ENCODE peak calls at places on chromosomes 12 and 14, in four cellular contexts. T, U, H and E are unnamed samples.

GRCh38 chr14:103232831-103233319 is 101.2 kb upstream of the EIF5 start:
- DNase-seq in T (no peak), U (no peak), H (no peak), E (no peak)

GRCh38 chr12:54394281-54394719 is 9.8 kb upstream of the ZNF385A start:
- DNase-seq in U (peak), T (peak), H (peak), E (peak)

GRCh38 chr14:53979747-53980642 is 23.4 kb upstream of the BMP4 start:
- DNase-seq in H (peak), U (peak), T (no peak), E (peak)

GRCh38 chr12:79128956-79129355 is 264.4 kb downstream of the SYT1 start:
- DNase-seq in T (no peak), U (no peak), H (no peak), E (peak)

GRCh38 chr12:116718578-116719454 is 19.1 kb downstream of the SPRING1 start:
- DNase-seq in H (no peak), U (no peak), T (no peak), E (peak)

GRCh38 chr12:12384601-12385321 is 27.9 kb downstream of the BORCS5 start:
- DNase-seq in T (peak), U (no peak), H (peak), E (no peak)

GRCh38 chr14:98925362-98926040 is 346.5 kb downstream of the BCL11B start:
- DNase-seq in U (no peak), T (no peak), H (no peak), E (no peak)

GRCh38 chr12:67524861-67525499 is 123.6 kb upstream of the DYRK2 start:
- DNase-seq in H (no peak), U (no peak), T (no peak), E (no peak)

GRCh38 chr12:56922032-56922431 is 12.2 kb downstream of the SDR9C7 start:
- DNase-seq in T (no peak), U (no peak), H (no peak), E (no peak)

GRCh38 chr12:4160314-4161040 is 113.1 kb upstream of the CCND2 start:
- DNase-seq in T (no peak), H (no peak), U (no peak), E (no peak)

GRCh38 chr12:104544836-104545235 is 88.1 kb downstream of the CHST11 start:
- DNase-seq in U (no peak), T (no peak), H (no peak), E (no peak)
- TF ChIP-seq MAZ in U (no peak), T (no peak), H (no peak), E (no peak)

GRCh38 chr14:68158640-68159039 is 339.1 kb downstream of the RAD51B start:
- DNase-seq in H (no peak), T (no peak), U (no peak), E (no peak)

GRCh38 chr14:68160269-68160668 is 340.7 kb downstream of the RAD51B start:
- DNase-seq in H (no peak), U (no peak), T (no peak), E (no peak)

GRCh38 chr14:68160779-68161546 is 341.4 kb downstream of the RAD51B start:
- DNase-seq in U (no peak), H (no peak), T (no peak), E (no peak)

GRCh38 chr14:68153275-68153674 is 333.7 kb downstream of the RAD51B start:
- DNase-seq in U (no peak), H (no peak), T (no peak), E (no peak)

DNA sequence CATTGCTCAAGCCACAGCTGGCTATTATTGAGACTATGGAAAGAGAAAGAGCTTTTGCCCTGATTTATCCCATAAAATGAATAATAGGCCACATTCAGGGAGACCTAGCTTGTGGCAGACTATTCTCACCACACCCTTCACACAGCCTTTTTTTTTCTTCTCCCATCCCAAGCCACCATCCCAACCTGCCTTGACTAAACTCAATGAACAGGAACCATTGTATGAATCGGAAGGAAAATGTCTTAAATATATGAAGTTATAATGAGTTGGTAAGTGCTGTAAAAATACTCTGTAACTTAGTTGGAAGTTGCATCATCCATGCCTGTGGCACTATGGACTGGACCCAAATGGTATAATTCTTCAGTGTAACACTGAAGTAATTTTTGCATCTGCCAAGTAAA is 338.4 kb downstream of the RAD51B start:
- DNase-seq in H (no peak), T (no peak), U (no peak), E (peak)
- TF ChIP-seq MAZ in H (no peak), T (no peak), U (no peak), E (no peak)

GRCh38 chr14:104451474-104451873 is 128.1 kb upstream of the C14orf180 start:
- DNase-seq in H (no peak), U (no peak), T (no peak), E (no peak)

GRCh38 chr14:104447750-104448149 is 131.8 kb upstream of the C14orf180 start:
- DNase-seq in T (no peak), U (no peak), H (no peak), E (no peak)

GRCh38 chr14:104448721-104449120 is 130.8 kb upstream of the C14orf180 start:
- DNase-seq in H (no peak), U (no peak), T (no peak), E (no peak)

GRCh38 chr14:104448321-104448720 is 131.2 kb upstream of the C14orf180 start:
- DNase-seq in U (no peak), H (no peak), T (no peak), E (no peak)

DNA sequence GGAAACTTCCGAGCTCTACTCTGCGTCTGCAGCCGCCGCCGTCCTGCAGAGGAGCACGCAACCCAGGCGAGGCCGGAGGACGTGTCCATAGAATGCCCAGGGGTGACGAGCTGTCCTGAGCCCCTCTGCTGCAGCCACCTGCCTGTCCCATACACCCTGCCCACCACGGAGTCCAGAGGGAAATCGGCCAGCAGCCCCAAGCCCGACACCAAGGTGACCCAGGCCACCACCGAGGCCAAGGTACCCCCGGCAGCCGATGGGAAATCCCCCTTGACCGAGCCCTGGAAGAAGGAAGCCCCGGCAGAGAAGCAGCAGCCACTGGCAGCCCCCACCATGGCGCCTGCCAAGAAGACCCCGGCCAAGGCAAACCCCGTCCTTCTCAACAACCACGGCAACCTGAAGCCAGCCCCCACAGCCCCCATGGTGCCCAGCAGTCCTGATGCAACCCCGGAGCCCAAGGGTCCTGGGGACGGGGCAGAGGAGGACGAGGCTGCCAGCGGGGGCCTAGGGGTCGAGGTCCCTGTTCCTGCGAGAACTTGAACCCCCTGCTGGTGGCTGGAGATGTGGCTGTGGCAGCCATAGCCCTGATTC is 128.7 kb upstream of the C14orf180 start:
- DNase-seq in H (no peak), T (no peak), U (no peak), E (no peak)
- TF ChIP-seq MAZ in H (no peak), T (no peak), U (no peak), E (no peak)

DNA sequence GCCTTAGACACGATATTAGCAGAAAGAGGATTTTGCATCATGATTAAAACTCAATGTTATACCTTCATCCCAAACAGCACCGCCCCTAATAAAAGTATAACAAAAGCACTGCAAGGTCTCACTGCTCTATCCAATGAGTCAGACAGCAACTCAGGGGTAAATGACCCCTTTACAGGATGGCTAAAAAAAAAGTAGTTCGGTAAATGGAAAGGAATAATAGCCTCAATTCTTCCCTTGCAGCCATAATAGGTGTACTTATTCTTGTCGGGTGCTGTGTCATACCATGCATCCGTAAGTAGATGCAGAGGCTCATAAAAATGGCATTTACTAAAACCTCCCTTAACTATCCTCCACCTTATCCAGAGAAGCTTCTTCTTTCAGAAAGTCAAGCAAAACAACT is 53.9 kb upstream of the AP4S1 start:
- DNase-seq in T (no peak), H (no peak), U (no peak), E (no peak)
- TF ChIP-seq MAZ in T (no peak), H (no peak), U (no peak), E (no peak)

DNA sequence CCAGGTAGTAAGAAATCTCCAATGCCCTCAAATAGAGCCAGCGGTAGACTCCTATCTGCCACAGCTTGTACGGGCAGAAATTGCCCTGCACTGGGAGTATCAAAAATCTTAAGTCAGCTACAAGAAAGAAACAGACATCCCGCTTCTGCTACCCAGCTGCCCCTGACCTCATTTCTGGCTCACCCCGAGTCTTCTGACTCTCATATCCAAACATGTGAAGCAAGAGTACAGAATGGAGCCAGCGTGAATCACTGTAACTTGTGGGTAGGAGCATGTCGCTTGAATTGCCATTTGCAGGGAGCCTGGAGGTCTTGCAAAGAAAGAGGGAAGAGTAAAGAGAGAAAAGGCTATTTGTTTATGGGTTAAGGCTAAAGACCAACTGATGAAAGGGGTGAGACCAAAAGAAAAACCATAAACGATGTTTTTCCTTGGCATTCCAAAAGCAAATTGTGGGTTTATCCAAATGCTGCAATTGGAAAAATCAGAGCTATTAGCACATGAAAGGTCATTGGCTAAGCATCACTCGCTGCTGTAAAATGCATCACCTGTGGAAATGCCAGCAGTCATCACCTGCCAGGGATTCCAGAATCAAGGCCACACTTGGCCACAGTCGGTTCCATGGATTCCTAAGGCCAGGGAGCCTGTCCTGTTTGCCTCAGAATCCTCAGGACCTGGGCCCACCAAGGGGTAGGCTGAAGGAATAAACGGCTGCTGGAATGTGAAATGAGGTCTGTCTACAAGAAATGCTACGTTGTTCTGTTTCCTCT is 86.6 kb downstream of the FOXN3 start:
- DNase-seq in H (no peak), U (no peak), T (no peak), E (peak)
- TF ChIP-seq MAZ in H (no peak), U (no peak), T (no peak), E (peak)

GRCh38 chr12:113766133-113766879 is 199.8 kb downstream of the RBM19 start:
- DNase-seq in H (peak), U (peak), T (no peak), E (no peak)

GRCh38 chr12:113769322-113769721 is 196.8 kb downstream of the RBM19 start:
- DNase-seq in H (no peak), T (no peak), U (no peak), E (no peak)

GRCh38 chr12:113768850-113769249 is 197.3 kb downstream of the RBM19 start:
- DNase-seq in T (no peak), U (no peak), H (no peak), E (no peak)

GRCh38 chr12:113770389-113770865 is 195.7 kb downstream of the RBM19 start:
- DNase-seq in U (no peak), T (no peak), H (peak), E (no peak)

DNA sequence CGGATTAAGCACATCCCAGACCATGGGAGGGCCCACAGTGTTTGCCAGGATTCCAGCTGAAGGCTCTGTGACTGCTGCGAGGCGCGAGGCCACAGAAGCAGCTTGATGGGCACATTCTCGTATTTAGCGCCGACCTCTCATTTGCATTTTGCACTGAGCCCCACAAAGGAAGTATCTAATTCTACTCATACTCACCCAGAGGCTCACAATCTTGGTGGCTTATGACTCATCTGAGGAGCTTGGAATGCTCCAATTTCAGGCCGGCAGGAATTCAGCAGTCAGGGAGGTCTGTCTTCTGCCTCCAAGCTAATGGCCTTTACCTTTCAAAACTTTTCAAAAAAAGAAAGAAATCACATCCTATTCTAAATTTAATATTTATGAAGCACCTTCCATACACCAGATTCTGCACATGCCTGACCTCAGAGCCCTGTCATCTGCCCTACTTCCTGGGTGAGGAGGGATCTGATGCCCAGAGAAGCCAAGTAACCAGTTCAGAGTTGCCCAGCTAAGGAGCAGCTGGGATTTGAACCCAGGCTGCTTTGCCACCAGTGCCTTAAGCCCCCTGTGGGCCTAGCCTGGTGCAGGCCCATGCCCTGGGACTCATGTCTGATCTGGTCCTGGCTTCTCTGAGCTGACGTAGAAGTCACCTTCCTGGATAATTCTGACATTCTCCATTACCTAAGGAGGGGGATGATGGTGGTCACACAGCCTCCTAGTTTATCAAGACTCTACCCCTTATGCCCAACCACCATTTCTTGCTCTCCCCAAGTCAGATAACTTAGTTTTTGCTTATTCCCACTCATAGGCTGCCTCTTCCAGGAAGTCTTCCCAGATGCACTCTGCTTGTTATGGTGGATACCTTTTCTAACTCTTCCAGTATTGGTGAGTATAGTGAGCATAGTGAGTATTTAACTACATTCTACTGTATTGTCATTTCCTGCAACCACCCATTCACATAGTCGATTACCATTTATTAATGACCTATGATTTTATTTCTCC is 198.9 kb downstream of the RBM19 start:
- DNase-seq in T (no peak), U (peak), H (peak), E (peak)
- TF ChIP-seq MAZ in T (no peak), U (no peak), H (no peak), E (no peak)